ENCODE peak calls at places on chromosomes 4 and X, in ten cellular contexts. One of them, this sample, is unnamed.

GRCh38 chr4:80184791-80185756 is 12.2 kb upstream of the PRDM8 start:
- DNase-seq in bronchial epithelial cell: no peak
- DNase-seq in body of pancreas: no peak
- DNase-seq in upper lobe of right lung: no peak
- DNase-seq in NCI-H2081: no peak
- DNase-seq in fibroblast of the aortic adventitia: no peak
- DNase-seq in astrocyte of the spinal cord: no peak
- DNase-seq in NCI-H1417: no peak
- DNase-seq in BJ: no peak
- DNase-seq in pons: peak
- DNase-seq in this sample: peak

GRCh38 chr4:91198951-91199350 is 1071.8 kb downstream of the CCSER1 start:
- DNase-seq in bronchial epithelial cell: no peak
- DNase-seq in body of pancreas: no peak
- DNase-seq in upper lobe of right lung: no peak
- DNase-seq in NCI-H2081: no peak
- DNase-seq in fibroblast of the aortic adventitia: no peak
- DNase-seq in astrocyte of the spinal cord: no peak
- DNase-seq in NCI-H1417: no peak
- DNase-seq in BJ: no peak
- DNase-seq in pons: peak
- DNase-seq in this sample: no peak

GRCh38 chr4:41294445-41295062 is 37.8 kb downstream of the UCHL1 start:
- DNase-seq in bronchial epithelial cell: no peak
- DNase-seq in body of pancreas: no peak
- DNase-seq in upper lobe of right lung: no peak
- DNase-seq in NCI-H2081: peak
- DNase-seq in fibroblast of the aortic adventitia: no peak
- DNase-seq in astrocyte of the spinal cord: no peak
- DNase-seq in NCI-H1417: no peak
- DNase-seq in BJ: no peak
- DNase-seq in pons: no peak
- DNase-seq in this sample: peak

GRCh38 chr4:31620476-31620875 is 900.3 kb downstream of the PCDH7 start:
- DNase-seq in bronchial epithelial cell: peak
- DNase-seq in body of pancreas: no peak
- DNase-seq in upper lobe of right lung: no peak
- DNase-seq in NCI-H2081: no peak
- DNase-seq in fibroblast of the aortic adventitia: peak
- DNase-seq in astrocyte of the spinal cord: peak
- DNase-seq in NCI-H1417: no peak
- DNase-seq in BJ: no peak
- DNase-seq in pons: no peak
- DNase-seq in this sample: peak

GRCh38 chr4:153488719-153489384 is 22.7 kb downstream of the TMEM131L start:
- DNase-seq in bronchial epithelial cell: no peak
- DNase-seq in body of pancreas: no peak
- DNase-seq in upper lobe of right lung: peak
- DNase-seq in NCI-H2081: no peak
- DNase-seq in fibroblast of the aortic adventitia: no peak
- DNase-seq in astrocyte of the spinal cord: peak
- DNase-seq in NCI-H1417: peak
- DNase-seq in BJ: no peak
- DNase-seq in pons: peak
- DNase-seq in this sample: no peak

GRCh38 chrX:47513697-47514085 is 30.7 kb upstream of the ZNF41 start:
- DNase-seq in bronchial epithelial cell: no peak
- DNase-seq in body of pancreas: no peak
- DNase-seq in upper lobe of right lung: no peak
- DNase-seq in NCI-H2081: no peak
- DNase-seq in fibroblast of the aortic adventitia: no peak
- DNase-seq in astrocyte of the spinal cord: no peak
- DNase-seq in NCI-H1417: no peak
- DNase-seq in BJ: no peak
- DNase-seq in pons: no peak
- DNase-seq in this sample: peak

GRCh38 chrX:120336899-120337298 is 25.0 kb upstream of the ATP1B4 start:
- DNase-seq in bronchial epithelial cell: no peak
- DNase-seq in body of pancreas: no peak
- DNase-seq in upper lobe of right lung: no peak
- DNase-seq in NCI-H2081: no peak
- DNase-seq in fibroblast of the aortic adventitia: no peak
- DNase-seq in astrocyte of the spinal cord: no peak
- DNase-seq in NCI-H1417: no peak
- DNase-seq in BJ: no peak
- DNase-seq in pons: no peak
- DNase-seq in this sample: no peak

GRCh38 chr4:154977228-154977627 is 196.2 kb downstream of the RBM46 start:
- DNase-seq in bronchial epithelial cell: no peak
- DNase-seq in body of pancreas: no peak
- DNase-seq in upper lobe of right lung: no peak
- DNase-seq in NCI-H2081: no peak
- DNase-seq in fibroblast of the aortic adventitia: no peak
- DNase-seq in astrocyte of the spinal cord: no peak
- DNase-seq in NCI-H1417: no peak
- DNase-seq in BJ: no peak
- DNase-seq in pons: no peak
- DNase-seq in this sample: no peak

GRCh38 chr4:146648384-146648783 is 9.7 kb downstream of the POU4F2 start:
- DNase-seq in bronchial epithelial cell: no peak
- DNase-seq in body of pancreas: no peak
- DNase-seq in upper lobe of right lung: no peak
- DNase-seq in NCI-H2081: no peak
- DNase-seq in fibroblast of the aortic adventitia: no peak
- DNase-seq in astrocyte of the spinal cord: no peak
- DNase-seq in NCI-H1417: no peak
- DNase-seq in BJ: no peak
- DNase-seq in pons: no peak
- DNase-seq in this sample: no peak

GRCh38 chr4:52657630-52658501 is 1.2 kb downstream of the USP46 start:
- DNase-seq in bronchial epithelial cell: peak
- DNase-seq in body of pancreas: peak
- DNase-seq in upper lobe of right lung: no peak
- DNase-seq in NCI-H2081: no peak
- DNase-seq in fibroblast of the aortic adventitia: peak
- DNase-seq in astrocyte of the spinal cord: peak
- DNase-seq in NCI-H1417: no peak
- DNase-seq in BJ: no peak
- DNase-seq in pons: no peak
- DNase-seq in this sample: peak

GRCh38 chr4:94613248-94613647 is 144.5 kb upstream of the BMPR1B start:
- DNase-seq in bronchial epithelial cell: no peak
- DNase-seq in body of pancreas: no peak
- DNase-seq in upper lobe of right lung: no peak
- DNase-seq in NCI-H2081: no peak
- DNase-seq in fibroblast of the aortic adventitia: no peak
- DNase-seq in astrocyte of the spinal cord: no peak
- DNase-seq in NCI-H1417: no peak
- DNase-seq in BJ: no peak
- DNase-seq in pons: no peak
- DNase-seq in this sample: no peak

GRCh38 chr4:38902695-38903094 is 35.1 kb downstream of the FAM114A1 start:
- DNase-seq in bronchial epithelial cell: peak
- DNase-seq in body of pancreas: no peak
- DNase-seq in upper lobe of right lung: no peak
- DNase-seq in NCI-H2081: peak
- DNase-seq in fibroblast of the aortic adventitia: peak
- DNase-seq in astrocyte of the spinal cord: peak
- DNase-seq in NCI-H1417: no peak
- DNase-seq in BJ: no peak
- DNase-seq in pons: peak
- DNase-seq in this sample: peak

GRCh38 chrX:39883664-39884063 is 214.1 kb downstream of the BCOR start:
- DNase-seq in bronchial epithelial cell: no peak
- DNase-seq in body of pancreas: no peak
- DNase-seq in upper lobe of right lung: no peak
- DNase-seq in NCI-H2081: no peak
- DNase-seq in fibroblast of the aortic adventitia: no peak
- DNase-seq in astrocyte of the spinal cord: no peak
- DNase-seq in NCI-H1417: no peak
- DNase-seq in BJ: no peak
- DNase-seq in pons: no peak
- DNase-seq in this sample: no peak

GRCh38 chr4:19675172-19675811 is 576.4 kb upstream of the SLIT2 start:
- DNase-seq in bronchial epithelial cell: no peak
- DNase-seq in body of pancreas: peak
- DNase-seq in upper lobe of right lung: no peak
- DNase-seq in NCI-H2081: no peak
- DNase-seq in fibroblast of the aortic adventitia: peak
- DNase-seq in astrocyte of the spinal cord: peak
- DNase-seq in NCI-H1417: no peak
- DNase-seq in BJ: no peak
- DNase-seq in pons: peak
- DNase-seq in this sample: peak

GRCh38 chr4:69323284-69323683 is 43.0 kb downstream of the UGT2B28 start:
- DNase-seq in bronchial epithelial cell: no peak
- DNase-seq in body of pancreas: no peak
- DNase-seq in upper lobe of right lung: no peak
- DNase-seq in NCI-H2081: no peak
- DNase-seq in fibroblast of the aortic adventitia: no peak
- DNase-seq in astrocyte of the spinal cord: no peak
- DNase-seq in NCI-H1417: no peak
- DNase-seq in BJ: no peak
- DNase-seq in pons: no peak
- DNase-seq in this sample: no peak

GRCh38 chr4:11011249-11011648 is 326.7 kb upstream of the CLNK start:
- DNase-seq in bronchial epithelial cell: peak
- DNase-seq in body of pancreas: no peak
- DNase-seq in upper lobe of right lung: no peak
- DNase-seq in NCI-H2081: peak
- DNase-seq in fibroblast of the aortic adventitia: no peak
- DNase-seq in astrocyte of the spinal cord: no peak
- DNase-seq in NCI-H1417: peak
- DNase-seq in BJ: no peak
- DNase-seq in pons: no peak
- DNase-seq in this sample: no peak

GRCh38 chr4:30757357-30757756 is 37.2 kb downstream of the PCDH7 start:
- DNase-seq in bronchial epithelial cell: peak
- DNase-seq in body of pancreas: no peak
- DNase-seq in upper lobe of right lung: no peak
- DNase-seq in NCI-H2081: no peak
- DNase-seq in fibroblast of the aortic adventitia: peak
- DNase-seq in astrocyte of the spinal cord: peak
- DNase-seq in NCI-H1417: no peak
- DNase-seq in BJ: peak
- DNase-seq in pons: no peak
- DNase-seq in this sample: peak

GRCh38 chr4:6092131-6092530 is 73.9 kb upstream of the C4orf50 start:
- DNase-seq in bronchial epithelial cell: no peak
- DNase-seq in body of pancreas: no peak
- DNase-seq in upper lobe of right lung: no peak
- DNase-seq in NCI-H2081: peak
- DNase-seq in fibroblast of the aortic adventitia: no peak
- DNase-seq in astrocyte of the spinal cord: no peak
- DNase-seq in NCI-H1417: no peak
- DNase-seq in BJ: no peak
- DNase-seq in pons: no peak
- DNase-seq in this sample: no peak

GRCh38 chr4:157664726-157665125 is 444.2 kb downstream of the GRIA2 start:
- DNase-seq in bronchial epithelial cell: peak
- DNase-seq in body of pancreas: no peak
- DNase-seq in upper lobe of right lung: no peak
- DNase-seq in NCI-H2081: no peak
- DNase-seq in fibroblast of the aortic adventitia: peak
- DNase-seq in astrocyte of the spinal cord: peak
- DNase-seq in NCI-H1417: no peak
- DNase-seq in BJ: peak
- DNase-seq in pons: no peak
- DNase-seq in this sample: peak

GRCh38 chr4:85901500-85901899 is 426.6 kb downstream of the ARHGAP24 start:
- DNase-seq in bronchial epithelial cell: peak
- DNase-seq in body of pancreas: no peak
- DNase-seq in upper lobe of right lung: no peak
- DNase-seq in NCI-H2081: no peak
- DNase-seq in fibroblast of the aortic adventitia: no peak
- DNase-seq in astrocyte of the spinal cord: peak
- DNase-seq in NCI-H1417: no peak
- DNase-seq in BJ: no peak
- DNase-seq in pons: no peak
- DNase-seq in this sample: peak

GRCh38 chr4:16498978-16499377 is 272.7 kb upstream of the TAPT1 start:
- DNase-seq in bronchial epithelial cell: no peak
- DNase-seq in body of pancreas: no peak
- DNase-seq in upper lobe of right lung: no peak
- DNase-seq in NCI-H2081: no peak
- DNase-seq in fibroblast of the aortic adventitia: no peak
- DNase-seq in astrocyte of the spinal cord: no peak
- DNase-seq in NCI-H1417: no peak
- DNase-seq in BJ: no peak
- DNase-seq in pons: no peak
- DNase-seq in this sample: no peak

GRCh38 chrX:34918856-34919255 is 23.7 kb upstream of the FAM47B start:
- DNase-seq in bronchial epithelial cell: peak
- DNase-seq in body of pancreas: peak
- DNase-seq in upper lobe of right lung: no peak
- DNase-seq in NCI-H2081: peak
- DNase-seq in fibroblast of the aortic adventitia: peak
- DNase-seq in astrocyte of the spinal cord: peak
- DNase-seq in NCI-H1417: peak
- DNase-seq in BJ: no peak
- DNase-seq in pons: no peak
- DNase-seq in this sample: peak

GRCh38 chrX:50158616-50159015 is 42.2 kb downstream of the AKAP4 start:
- DNase-seq in bronchial epithelial cell: no peak
- DNase-seq in body of pancreas: no peak
- DNase-seq in upper lobe of right lung: no peak
- DNase-seq in NCI-H2081: no peak
- DNase-seq in fibroblast of the aortic adventitia: no peak
- DNase-seq in astrocyte of the spinal cord: no peak
- DNase-seq in NCI-H1417: no peak
- DNase-seq in BJ: no peak
- DNase-seq in pons: no peak
- DNase-seq in this sample: no peak

This sample was measured in fibroblast of mammary gland.